ENCODE peak calls at places on chromosomes 6 and 20, in seven cellular contexts. Y, R, M, E, N, T and J are unnamed samples.
A peak's percentile ranks its signal among the peaks of the same experiment; 100 is the strongest.

GRCh38 chr6:78561015-78561414 is 306.3 kb upstream of the IRAK1BP1 start:
- DNase-seq in Y (no peak), R (no peak), M (no peak), E (no peak), N (no peak), T (no peak), J (no peak)

GRCh38 chr6:158328446-158328845 is 16.2 kb downstream of the TULP4 start:
- DNase-seq in Y (no peak), R (no peak), M (peak; percentile 39), E (peak; percentile 12), N (no peak), T (no peak), J (no peak)

GRCh38 chr20:47275548-47275947 is 81.0 kb downstream of the ZMYND8 start:
- DNase-seq in Y (no peak), R (no peak), M (no peak), E (no peak), N (no peak), T (no peak), J (no peak)

GRCh38 chr20:57384953-57385761 is 6.0 kb upstream of the RBM38 start:
- DNase-seq in Y (no peak), R (no peak), M (no peak), E (no peak), N (no peak), T (no peak), J (no peak)

GRCh38 chr20:20711413-20711812 is 1.0 kb downstream of the RALGAPA2 start:
- DNase-seq in Y (no peak), R (peak; percentile 25), M (peak; percentile 26), E (peak; percentile 49), N (no peak), T (peak; percentile 1), J (no peak)

GRCh38 chr6:164757451-164757850 is 552.0 kb downstream of the C6orf118 start:
- DNase-seq in Y (no peak), R (no peak), M (peak; percentile 57), E (no peak), N (no peak), T (no peak), J (no peak)

GRCh38 chr20:24667689-24668383 is 198.4 kb downstream of the SYNDIG1 start:
- DNase-seq in Y (no peak), R (no peak), M (no peak), E (no peak), N (no peak), T (no peak), J (no peak)

GRCh38 chr6:15110721-15111354 is 135.0 kb upstream of the JARID2 start:
- DNase-seq in Y (no peak), R (no peak), M (no peak), E (no peak), N (no peak), T (no peak), J (no peak)

GRCh38 chr6:33905081-33905609 is 101.3 kb upstream of the MLN start:
- DNase-seq in Y (peak; percentile 49), R (peak; percentile 16), M (no peak), E (no peak), N (no peak), T (peak; percentile 38), J (no peak)

GRCh38 chr6:168130168-168130651 is 51.2 kb upstream of the FRMD1 start:
- DNase-seq in Y (no peak), R (no peak), M (peak; percentile 87), E (no peak), N (peak; percentile 8), T (no peak), J (no peak)

GRCh38 chr20:19583532-19584175 is 174.4 kb upstream of the RIN2 start:
- DNase-seq in Y (no peak), R (peak; percentile 59), M (no peak), E (peak; percentile 59), N (peak; percentile 79), T (no peak), J (peak; percentile 96)

GRCh38 chr6:157285422-157285779 is 37.9 kb downstream of the TMEM242 start:
- DNase-seq in Y (no peak), R (no peak), M (no peak), E (no peak), N (no peak), T (no peak), J (no peak)

GRCh38 chr6:340991-341827 is 48.9 kb downstream of the DUSP22 start:
- DNase-seq in Y (no peak), R (no peak), M (no peak), E (no peak), N (no peak), T (no peak), J (no peak)

GRCh38 chr6:34510299-34510698 is 44.4 kb downstream of the PACSIN1 start:
- DNase-seq in Y (no peak), R (no peak), M (no peak), E (no peak), N (no peak), T (no peak), J (no peak)